ENCODE peak calls at places on chromosomes 4 and X, in four cellular contexts. K, S, O and H are unnamed samples.

GRCh38 chr4:126697748-126698147 is 935.0 kb upstream of the INTU start:
- DNase-seq in K (no peak), S (no peak), O (no peak), H (no peak)

GRCh38 chrX:21968333-21968732 is 27.8 kb downstream of the SMS start:
- DNase-seq in K (no peak), S (no peak), O (no peak), H (no peak)

GRCh38 chrX:121579016-121579760 is 531.8 kb downstream of the GLUD2 start:
- DNase-seq in K (no peak), S (peak), O (no peak), H (peak)

GRCh38 chr4:2281575-2282343 is 19.9 kb upstream of the MXD4 start:
- DNase-seq in K (peak), S (no peak), O (no peak), H (no peak)

GRCh38 chr4:7871356-7871755 is 68.3 kb downstream of the AFAP1 start:
- DNase-seq in K (no peak), S (no peak), O (no peak), H (no peak)

GRCh38 chrX:8289523-8289922 is 118.5 kb upstream of the VCX2 start:
- DNase-seq in K (no peak), S (no peak), O (no peak), H (no peak)

GRCh38 chr4:29066856-29067255 is 1653.3 kb upstream of the PCDH7 start:
- DNase-seq in K (no peak), S (no peak), O (no peak), H (no peak)

GRCh38 chrX:114028907-114029662 is 554.8 kb upstream of the HTR2C start:
- DNase-seq in K (no peak), S (no peak), O (no peak), H (no peak)

GRCh38 chr4:45662996-45663395 is 460.9 kb downstream of the GABRG1 start:
- DNase-seq in K (no peak), S (peak), O (peak), H (no peak)

GRCh38 chr4:101730291-101731117 is 60.0 kb upstream of the BANK1 start:
- DNase-seq in K (peak), S (peak), O (peak), H (peak)

GRCh38 chr4:138398297-138398696 is 156.1 kb upstream of the SLC7A11 start:
- DNase-seq in K (no peak), S (peak), O (no peak), H (peak)

GRCh38 chrX:44619039-44619438 is 76.4 kb upstream of the FUNDC1 start:
- DNase-seq in K (no peak), S (no peak), O (no peak), H (no peak)

GRCh38 chr4:124931050-124931449 is 218.5 kb upstream of the ANKRD50 start:
- DNase-seq in K (no peak), S (no peak), O (no peak), H (no peak)

GRCh38 chr4:42401171-42401570 is 3.9 kb downstream of the SHISA3 start:
- DNase-seq in K (no peak), S (no peak), O (no peak), H (no peak)

GRCh38 chr4:8745036-8745827 is 126.4 kb downstream of the HMX1 start:
- DNase-seq in K (no peak), S (no peak), O (peak), H (no peak)

GRCh38 chr4:2442175-2442993 is 23.6 kb downstream of the CFAP99 start:
- DNase-seq in K (no peak), S (no peak), O (no peak), H (no peak)

GRCh38 chrX:74426071-74426470 is 4.8 kb downstream of the SLC16A2 start:
- DNase-seq in K (no peak), S (no peak), O (no peak), H (no peak)

GRCh38 chr4:123443401-123444297 is 47.1 kb downstream of the SPRY1 start:
- DNase-seq in K (no peak), S (no peak), O (no peak), H (no peak)

GRCh38 chrX:107565916-107566602 is 62.3 kb upstream of the PRPS1 start:
- DNase-seq in K (no peak), S (no peak), O (no peak), H (no peak)